ENCODE peak calls at places on chromosomes 3 and 15, in six cellular contexts. Y, A, X, S, P and N are unnamed samples.
A peak's percentile ranks its signal among the peaks of the same experiment; 100 is the strongest.

GRCh38 chr3:29186131-29186599 is 94.7 kb upstream of the RBMS3 start:
- DNase-seq in Y (peak; percentile 93), P (no peak), X (no peak), S (no peak), A (no peak), N (no peak)

GRCh38 chr3:43218156-43218555 is 68.2 kb upstream of the SNRK start:
- DNase-seq in P (no peak), S (no peak), A (no peak), X (no peak), Y (no peak), N (no peak)

GRCh38 chr3:169836058-169836941 is 23.6 kb upstream of the LRRC34 start:
- DNase-seq in Y (peak; percentile 58), A (no peak), S (no peak), X (peak; percentile 85), P (no peak), N (no peak)

GRCh38 chr3:177035678-177036077 is 161.6 kb downstream of the TBL1XR1 start:
- DNase-seq in Y (no peak), P (no peak), X (no peak), S (no peak), A (no peak), N (no peak)

GRCh38 chr15:99571299-99571698 is 5.5 kb downstream of the MEF2A start:
- DNase-seq in S (no peak), X (no peak), P (no peak), Y (no peak), A (no peak), N (no peak)

GRCh38 chr15:71044006-71044405 is 71.3 kb upstream of the THSD4 start:
- DNase-seq in Y (peak; percentile 80), X (no peak), A (no peak), S (no peak), P (no peak), N (no peak)

GRCh38 chr15:50996641-50997040 is 88.2 kb downstream of the AP4E1 start:
- DNase-seq in P (no peak), A (no peak), X (no peak), Y (peak; percentile 72), S (no peak), N (no peak)

GRCh38 chr15:101447561-101448071 is 41.9 kb downstream of the PCSK6 start:
- DNase-seq in Y (no peak), X (no peak), S (no peak), A (no peak), P (no peak), N (no peak)

GRCh38 chr3:194565597-194566190 is 67.5 kb downstream of the TMEM44 start:
- DNase-seq in Y (peak; percentile 48), A (no peak), X (no peak), S (no peak), P (no peak), N (no peak)

GRCh38 chr3:10023587-10024310 is 2.5 kb upstream of the FANCD2 start:
- DNase-seq in X (no peak), Y (peak; percentile 87), P (no peak), S (no peak), A (no peak), N (no peak)

GRCh38 chr3:49554639-49555265 is 475 bp downstream of the BSN start:
- DNase-seq in A (no peak), P (peak; percentile 68), Y (peak; percentile 13), S (no peak), X (peak; percentile 36), N (peak; percentile 61)

GRCh38 chr3:77799280-77799679 is 759.4 kb downstream of the ROBO2 start:
- DNase-seq in Y (no peak), A (no peak), P (no peak), S (no peak), X (no peak), N (no peak)

GRCh38 chr3:66107855-66108254 is 69.1 kb upstream of the MAGI1 start:
- DNase-seq in A (no peak), Y (peak; percentile 89), X (no peak), S (no peak), P (no peak), N (no peak)

GRCh38 chr3:128231596-128231995 is 78.3 kb downstream of the EEFSEC start:
- DNase-seq in A (no peak), P (no peak), S (no peak), Y (no peak), X (no peak), N (no peak)

GRCh38 chr3:143002083-143002712 is 828 bp downstream of the U2SURP start:
- DNase-seq in S (no peak), Y (peak; percentile 49), X (peak; percentile 84), A (no peak), P (peak; percentile 46), N (no peak)

GRCh38 chr3:101725192-101725889 is 927 bp downstream of the CEP97 start:
- DNase-seq in Y (peak; percentile 12), S (peak; percentile 52), X (peak; percentile 90), A (peak; percentile 25), P (peak; percentile 12), N (peak; percentile 41)

GRCh38 chr3:151906751-151907150 is 33.3 kb downstream of the SUCNR1 start:
- DNase-seq in P (no peak), A (no peak), S (no peak), X (no peak), Y (no peak), N (no peak)

GRCh38 chr15:90400005-90400758 is 12.1 kb downstream of the IQGAP1 start:
- DNase-seq in A (no peak), S (no peak), X (no peak), P (no peak), Y (no peak), N (no peak)

GRCh38 chr15:29952245-29952644 is 130.0 kb upstream of the TJP1 start:
- DNase-seq in X (no peak), Y (no peak), P (no peak), A (no peak), S (no peak), N (no peak)

GRCh38 chr3:52022323-52023100 is 26.8 kb upstream of the RPL29 start:
- DNase-seq in S (no peak), Y (no peak), X (peak; percentile 78), P (no peak), A (no peak), N (no peak)

GRCh38 chr15:59268199-59268979 is 61.7 kb downstream of the LDHAL6B start:
- DNase-seq in S (no peak), X (no peak), P (no peak), Y (peak; percentile 46), A (no peak), N (no peak)